ENCODE peak calls at places on chromosomes 4 and X, in nine cellular contexts. One of them, this sample, is unnamed.

GRCh38 chr4:30416547-30416946 is 303.6 kb upstream of the PCDH7 start:
- DNase-seq in T-cell: no peak
- DNase-seq in GM06990: no peak
- DNase-seq in choroid plexus epithelial cell: no peak
- DNase-seq in HEK293T: no peak
- DNase-seq in mucosa of gallbladder: no peak
- DNase-seq in adrenal gland: no peak
- DNase-seq in DND-41: no peak
- DNase-seq in neural progenitor cell: no peak
- DNase-seq in this sample: no peak

GRCh38 chr4:106793933-106794332 is 242.2 kb downstream of the DKK2 start:
- DNase-seq in T-cell: no peak
- DNase-seq in GM06990: no peak
- DNase-seq in choroid plexus epithelial cell: no peak
- DNase-seq in HEK293T: no peak
- DNase-seq in mucosa of gallbladder: no peak
- DNase-seq in adrenal gland: no peak
- DNase-seq in DND-41: no peak
- DNase-seq in neural progenitor cell: no peak
- DNase-seq in this sample: no peak

GRCh38 chr4:23819041-23819511 is 70.8 kb downstream of the PPARGC1A start:
- DNase-seq in T-cell: no peak
- DNase-seq in GM06990: no peak
- DNase-seq in choroid plexus epithelial cell: peak
- DNase-seq in HEK293T: no peak
- DNase-seq in mucosa of gallbladder: no peak
- DNase-seq in adrenal gland: no peak
- DNase-seq in DND-41: no peak
- DNase-seq in neural progenitor cell: no peak
- DNase-seq in this sample: peak

GRCh38 chr4:182367153-182367552 is 124.0 kb downstream of the TENM3 start:
- DNase-seq in T-cell: no peak
- DNase-seq in GM06990: no peak
- DNase-seq in choroid plexus epithelial cell: no peak
- DNase-seq in HEK293T: no peak
- DNase-seq in mucosa of gallbladder: no peak
- DNase-seq in adrenal gland: no peak
- DNase-seq in DND-41: no peak
- DNase-seq in neural progenitor cell: no peak
- DNase-seq in this sample: no peak

GRCh38 chr4:72084587-72085011 is 52.8 kb downstream of the NPFFR2 start:
- DNase-seq in T-cell: no peak
- DNase-seq in GM06990: no peak
- DNase-seq in choroid plexus epithelial cell: no peak
- DNase-seq in HEK293T: no peak
- DNase-seq in mucosa of gallbladder: no peak
- DNase-seq in adrenal gland: no peak
- DNase-seq in DND-41: no peak
- DNase-seq in neural progenitor cell: no peak
- DNase-seq in this sample: no peak

GRCh38 chr4:144748814-144749555 is 103.0 kb downstream of the HHIP start:
- DNase-seq in T-cell: no peak
- DNase-seq in GM06990: no peak
- DNase-seq in choroid plexus epithelial cell: peak
- DNase-seq in HEK293T: no peak
- DNase-seq in mucosa of gallbladder: no peak
- DNase-seq in adrenal gland: no peak
- DNase-seq in DND-41: no peak
- DNase-seq in neural progenitor cell: no peak
- DNase-seq in this sample: peak

GRCh38 chrX:121987163-121987562 is 939.8 kb downstream of the GLUD2 start:
- DNase-seq in T-cell: no peak
- DNase-seq in GM06990: no peak
- DNase-seq in choroid plexus epithelial cell: peak
- DNase-seq in HEK293T: no peak
- DNase-seq in mucosa of gallbladder: no peak
- DNase-seq in adrenal gland: no peak
- DNase-seq in DND-41: no peak
- DNase-seq in neural progenitor cell: no peak
- DNase-seq in this sample: peak

GRCh38 chr4:104205116-104205515 is 289.6 kb downstream of the CXXC4 start:
- DNase-seq in T-cell: no peak
- DNase-seq in GM06990: no peak
- DNase-seq in choroid plexus epithelial cell: no peak
- DNase-seq in HEK293T: no peak
- DNase-seq in mucosa of gallbladder: no peak
- DNase-seq in adrenal gland: no peak
- DNase-seq in DND-41: no peak
- DNase-seq in neural progenitor cell: no peak
- DNase-seq in this sample: no peak

GRCh38 chrX:103153661-103154060 is 60.7 kb upstream of the NXF3 start:
- DNase-seq in T-cell: no peak
- DNase-seq in GM06990: no peak
- DNase-seq in choroid plexus epithelial cell: no peak
- DNase-seq in HEK293T: no peak
- DNase-seq in mucosa of gallbladder: no peak
- DNase-seq in adrenal gland: no peak
- DNase-seq in DND-41: no peak
- DNase-seq in neural progenitor cell: no peak
- DNase-seq in this sample: no peak

GRCh38 chrX:70168238-70169188 is 8.8 kb upstream of the DGAT2L6 start:
- DNase-seq in T-cell: no peak
- DNase-seq in GM06990: no peak
- DNase-seq in choroid plexus epithelial cell: peak
- DNase-seq in HEK293T: peak
- DNase-seq in mucosa of gallbladder: peak
- DNase-seq in adrenal gland: peak
- DNase-seq in DND-41: no peak
- DNase-seq in neural progenitor cell: peak
- DNase-seq in this sample: peak

GRCh38 chrX:94871640-94872039 is 1197.6 kb downstream of the FAM133A start:
- DNase-seq in T-cell: no peak
- DNase-seq in GM06990: no peak
- DNase-seq in choroid plexus epithelial cell: no peak
- DNase-seq in HEK293T: no peak
- DNase-seq in mucosa of gallbladder: no peak
- DNase-seq in adrenal gland: no peak
- DNase-seq in DND-41: no peak
- DNase-seq in neural progenitor cell: no peak
- DNase-seq in this sample: no peak

GRCh38 chr4:99506781-99507180 is 4.0 kb upstream of the C4orf17 start:
- DNase-seq in T-cell: no peak
- DNase-seq in GM06990: no peak
- DNase-seq in choroid plexus epithelial cell: peak
- DNase-seq in HEK293T: no peak
- DNase-seq in mucosa of gallbladder: no peak
- DNase-seq in adrenal gland: no peak
- DNase-seq in DND-41: no peak
- DNase-seq in neural progenitor cell: no peak
- DNase-seq in this sample: peak

GRCh38 chrX:118459494-118459893 is 36.1 kb upstream of the DOCK11 start:
- DNase-seq in T-cell: peak
- DNase-seq in GM06990: no peak
- DNase-seq in choroid plexus epithelial cell: peak
- DNase-seq in HEK293T: peak
- DNase-seq in mucosa of gallbladder: no peak
- DNase-seq in adrenal gland: peak
- DNase-seq in DND-41: no peak
- DNase-seq in neural progenitor cell: peak
- DNase-seq in this sample: peak

GRCh38 chr4:157045507-157046127 is 30.3 kb upstream of the GLRB start:
- DNase-seq in T-cell: no peak
- DNase-seq in GM06990: no peak
- DNase-seq in choroid plexus epithelial cell: peak
- DNase-seq in HEK293T: peak
- DNase-seq in mucosa of gallbladder: peak
- DNase-seq in adrenal gland: peak
- DNase-seq in DND-41: no peak
- DNase-seq in neural progenitor cell: peak
- DNase-seq in this sample: peak

This sample was measured in cardiac fibroblast.